ENCODE peak calls at places on chromosomes 6 and 20, in four cellular contexts. Q is mucosa of descending colon, C is choroid plexus epithelial cell, T is MM.1S. R is an unnamed sample.

GRCh38 chr6:156017838-156018237 is 562.2 kb upstream of the NOX3 start:
- DNase-seq in Q (no peak), C (no peak), T (no peak), R (peak)

GRCh38 chr20:47379433-47380150 is 23.1 kb upstream of the ZMYND8 start:
- DNase-seq in Q (no peak), C (peak), T (no peak), R (peak)

GRCh38 chr20:48339147-48339985 is 488.4 kb downstream of the PREX1 start:
- DNase-seq in Q (no peak), C (peak), T (no peak), R (peak)

GRCh38 chr6:2731281-2731909 is 19.3 kb downstream of the MYLK4 start:
- DNase-seq in Q (no peak), C (no peak), T (no peak), R (no peak)

GRCh38 chr6:43838276-43839036 is 68.4 kb downstream of the VEGFA start:
- DNase-seq in Q (no peak), C (peak), T (peak), R (peak)

GRCh38 chr6:21769405-21769851 is 175.9 kb downstream of the SOX4 start:
- DNase-seq in Q (no peak), C (peak), T (no peak), R (peak)

GRCh38 chr6:2376429-2377355 is 131.3 kb upstream of the GMDS start:
- DNase-seq in Q (no peak), C (no peak), T (no peak), R (peak)

GRCh38 chr6:134073156-134073555 is 20.7 kb upstream of the SLC2A12 start:
- DNase-seq in Q (no peak), C (no peak), T (no peak), R (no peak)

GRCh38 chr6:152161501-152161900 is 354.0 kb downstream of the ESR1 start:
- DNase-seq in Q (no peak), C (peak), T (no peak), R (peak)

GRCh38 chr20:19260412-19261090 is 48.1 kb downstream of the SLC24A3 start:
- DNase-seq in Q (no peak), C (no peak), T (peak), R (peak)

GRCh38 chr20:982754-983153 is 19.4 kb downstream of the RSPO4 start:
- DNase-seq in Q (no peak), C (no peak), T (no peak), R (no peak)

GRCh38 chr6:19317587-19317986 is 519.6 kb upstream of the ID4 start:
- DNase-seq in Q (no peak), C (no peak), T (no peak), R (no peak)

GRCh38 chr6:155583997-155584396 is 128.4 kb upstream of the NOX3 start:
- DNase-seq in Q (no peak), C (no peak), T (no peak), R (no peak)

GRCh38 chr6:52514514-52514913 is 62.3 kb downstream of the TRAM2 start:
- DNase-seq in Q (no peak), C (peak), T (no peak), R (peak)

GRCh38 chr6:15132854-15133670 is 112.8 kb upstream of the JARID2 start:
- DNase-seq in Q (no peak), C (peak), T (no peak), R (peak)

GRCh38 chr6:36771145-36771544 is 68.1 kb downstream of the CPNE5 start:
- DNase-seq in Q (no peak), C (no peak), T (no peak), R (no peak)

GRCh38 chr6:12963566-12963965 is 247.0 kb downstream of the PHACTR1 start:
- DNase-seq in Q (no peak), C (no peak), T (no peak), R (no peak)

GRCh38 chr6:130535242-130535641 is 169.4 kb downstream of the TMEM200A start:
- DNase-seq in Q (no peak), C (no peak), T (no peak), R (no peak)

GRCh38 chr20:59297641-59298040 is 2.8 kb upstream of the EDN3 start:
- DNase-seq in Q (no peak), C (no peak), T (no peak), R (no peak)

GRCh38 chr6:46290435-46290834 is 119.7 kb upstream of the ENPP5 start:
- DNase-seq in Q (no peak), C (no peak), T (no peak), R (no peak)

GRCh38 chr6:131103869-131104268 is 31.4 kb upstream of the AKAP7 start:
- DNase-seq in Q (no peak), C (no peak), T (no peak), R (no peak)

GRCh38 chr6:71124340-71124739 is 164.3 kb upstream of the OGFRL1 start:
- DNase-seq in Q (no peak), C (peak), T (no peak), R (no peak)

GRCh38 chr6:10690651-10691445 is 3.6 kb downstream of the C6orf52 start:
- DNase-seq in Q (no peak), C (no peak), T (no peak), R (no peak)

GRCh38 chr6:161654209-161654608 is 380.3 kb upstream of the AGPAT4 start:
- DNase-seq in Q (no peak), C (no peak), T (no peak), R (no peak)

GRCh38 chr6:51398793-51399192 is 580.1 kb downstream of the TFAP2B start:
- DNase-seq in Q (no peak), C (no peak), T (peak), R (no peak)

GRCh38 chr6:3165631-3166534 is 8.5 kb upstream of the TUBB2A start:
- DNase-seq in Q (no peak), C (peak), T (no peak), R (peak)

GRCh38 chr6:53956068-53956711 is 155.1 kb upstream of the MLIP start:
- DNase-seq in Q (no peak), C (peak), T (peak), R (peak)

GRCh38 chr6:125546827-125547226 is 202.6 kb upstream of the HEY2 start:
- DNase-seq in Q (no peak), C (peak), T (no peak), R (peak)

GRCh38 chr6:159727717-159728440 is 573 bp downstream of the WTAP start:
- DNase-seq in Q (no peak), C (peak), T (peak), R (peak)

GRCh38 chr20:11755071-11755881 is 162.4 kb upstream of the BTBD3 start:
- DNase-seq in Q (no peak), C (no peak), T (no peak), R (peak)

GRCh38 chr20:47432251-47433210 is 69.2 kb upstream of the NCOA3 start:
- DNase-seq in Q (no peak), C (no peak), T (no peak), R (peak)

GRCh38 chr6:52213127-52213526 is 27.0 kb downstream of the IL17A start:
- DNase-seq in Q (no peak), C (no peak), T (peak), R (no peak)

GRCh38 chr6:170553686-170554085 is 483 bp upstream of the TBP start:
- DNase-seq in Q (no peak), C (peak), T (peak), R (peak)

DNA sequence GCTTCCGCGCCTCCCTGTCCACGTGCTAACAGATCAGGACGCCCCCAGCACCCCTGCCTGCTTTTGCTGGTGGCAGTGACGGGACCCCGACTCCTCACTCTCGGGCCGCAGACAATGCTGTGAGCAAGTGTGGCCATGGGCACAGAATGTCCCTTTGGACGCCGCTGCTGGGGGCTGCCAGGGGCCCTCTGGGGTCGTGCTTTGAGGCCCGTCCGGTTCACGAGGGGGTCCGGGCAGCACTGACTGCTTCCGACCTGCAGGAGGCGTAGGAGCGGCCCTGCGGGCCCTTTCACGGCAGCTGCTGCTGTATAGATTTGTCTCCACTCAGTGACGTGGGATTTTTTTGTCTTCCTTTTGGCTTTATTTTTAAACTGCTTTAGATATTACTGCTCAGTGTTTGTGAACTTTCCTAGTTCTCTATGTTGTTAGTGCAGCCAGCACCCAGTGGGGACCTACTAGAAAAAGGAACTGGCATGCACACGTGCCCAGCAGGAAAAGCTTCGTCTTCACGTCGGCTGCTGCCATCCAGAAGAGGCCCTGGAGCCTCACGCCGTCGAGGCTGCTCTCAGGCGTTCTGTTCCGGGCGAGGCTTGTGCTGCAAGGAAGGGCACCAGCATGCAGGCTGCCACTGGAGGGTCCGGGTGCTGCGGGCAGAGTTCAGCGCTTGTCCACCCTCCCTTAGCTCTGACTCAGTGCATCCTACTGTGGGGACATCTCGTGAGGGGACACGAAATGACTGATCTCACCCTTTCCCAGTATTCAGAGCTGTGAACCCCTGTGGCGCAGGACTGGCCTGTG is 21.7 kb downstream of the UCKL1 start:
- DNase-seq in Q (no peak), C (peak), T (no peak), R (no peak)
- TF ChIP-seq CTCF in Q (no peak), C (peak), T (no peak), R (peak)

GRCh38 chr6:141482773-141483172 is 650.0 kb upstream of the GJE1 start:
- DNase-seq in Q (no peak), C (peak), T (no peak), R (peak)
- H3K4me3 ChIP-seq in Q (no peak), C (no peak), T (peak), R (no peak)

GRCh38 chr20:7155794-7156193 is 388.3 kb downstream of the BMP2 start:
- DNase-seq in Q (no peak), C (no peak), T (no peak), R (peak)

GRCh38 chr20:7159903-7160302 is 392.4 kb downstream of the BMP2 start:
- DNase-seq in Q (no peak), C (peak), T (no peak), R (no peak)

GRCh38 chr20:7161690-7162089 is 394.2 kb downstream of the BMP2 start:
- DNase-seq in Q (no peak), C (peak), T (no peak), R (no peak)
- TF ChIP-seq CTCF in Q (no peak), C (peak), T (peak), R (peak)

GRCh38 chr20:21099653-21100589 is 6.2 kb downstream of the LINC00237 start:
- DNase-seq in Q (peak), C (no peak), T (peak), R (no peak)

GRCh38 chr20:21100590-21101452 is 5.3 kb downstream of the LINC00237 start:
- DNase-seq in Q (no peak), C (no peak), T (no peak), R (no peak)

GRCh38 chr20:21102252-21102609 is 3.9 kb downstream of the LINC00237 start:
- DNase-seq in Q (no peak), C (no peak), T (no peak), R (no peak)

GRCh38 chr20:21101453-21102251 is 4.5 kb downstream of the LINC00237 start:
- DNase-seq in Q (no peak), C (no peak), T (no peak), R (no peak)

DNA sequence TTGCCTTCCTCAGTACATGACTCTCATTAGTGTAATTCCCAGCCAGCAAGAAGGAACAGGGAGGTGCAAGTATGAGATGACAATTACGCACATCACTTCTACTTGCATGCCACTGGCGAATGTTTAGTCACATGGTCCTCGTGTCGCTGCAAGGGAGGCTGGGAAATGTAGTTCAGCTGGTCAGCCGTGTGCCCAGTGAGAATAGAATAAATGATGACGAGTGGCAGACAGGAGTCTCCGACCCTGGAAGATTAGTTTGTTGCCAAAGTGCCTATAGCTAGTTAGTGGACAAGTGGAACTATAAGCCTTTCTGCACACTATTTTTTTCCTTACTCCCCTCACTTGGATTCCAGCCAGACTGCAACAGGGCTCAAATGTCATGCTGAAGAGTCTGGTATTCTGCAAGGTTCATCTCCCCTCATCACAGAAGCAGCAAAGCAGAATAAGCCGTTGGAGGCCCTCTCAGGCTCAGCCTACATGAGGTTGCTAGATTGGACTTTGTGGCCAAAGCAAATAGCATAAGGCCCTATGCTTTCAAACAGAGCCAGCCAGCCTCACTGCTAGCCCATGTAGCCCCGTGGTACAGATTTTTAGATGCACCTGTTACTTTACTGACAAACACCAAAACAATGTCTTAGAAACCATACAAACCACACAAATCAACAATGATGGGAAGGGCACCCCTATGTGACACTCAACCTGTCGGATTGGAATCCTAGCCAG is 9.7 kb downstream of the LINC00237 start:
- DNase-seq in Q (no peak), C (peak), T (no peak), R (peak)
- H3K4me3 ChIP-seq in Q (no peak), C (no peak), T (no peak), R (no peak)

DNA sequence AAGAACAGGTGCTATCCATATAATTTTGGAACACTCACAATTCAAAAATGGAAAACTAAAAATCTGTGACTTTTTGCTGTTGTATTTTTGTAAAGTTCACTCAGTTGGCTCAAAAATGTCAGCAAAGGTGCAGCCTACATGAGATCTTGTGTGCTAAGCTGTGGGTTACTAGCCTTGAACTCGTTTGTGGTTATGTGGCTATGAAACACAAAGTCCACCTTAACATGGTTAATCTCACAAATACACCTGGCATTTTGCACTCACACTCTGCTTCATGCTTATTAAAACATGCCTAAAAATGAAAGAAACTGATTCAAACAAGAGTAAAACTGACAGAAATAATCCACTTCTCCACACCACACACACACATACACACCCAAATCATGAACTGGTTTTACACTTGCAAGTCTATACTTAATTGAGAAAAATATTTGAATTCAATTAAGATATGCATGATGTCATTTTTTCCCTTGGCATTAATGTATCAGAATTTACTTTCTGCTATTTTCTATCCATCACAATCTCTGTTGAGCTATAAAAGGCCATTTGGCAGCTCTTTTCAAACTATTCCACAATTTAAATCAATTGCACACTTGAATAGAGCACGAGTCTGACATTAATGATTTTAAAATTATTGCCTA is 22.9 kb upstream of the TMEM30A start:
- DNase-seq in Q (no peak), C (no peak), T (peak), R (no peak)
- TF ChIP-seq CTCF in Q (no peak), C (no peak), T (no peak), R (no peak)

GRCh38 chr20:63061051-63061531 is 54.3 kb upstream of the BHLHE23 start:
- DNase-seq in Q (peak), C (no peak), T (no peak), R (no peak)

GRCh38 chr20:63060057-63060991 is 53.6 kb upstream of the BHLHE23 start:
- DNase-seq in Q (peak), C (peak), T (no peak), R (peak)

GRCh38 chr20:63064310-63064709 is 57.5 kb upstream of the BHLHE23 start:
- DNase-seq in Q (peak), C (no peak), T (peak), R (no peak)

GRCh38 chr20:63061701-63062100 is 54.9 kb upstream of the BHLHE23 start:
- DNase-seq in Q (no peak), C (no peak), T (no peak), R (no peak)

GRCh38 chr20:63062188-63063140 is 55.7 kb upstream of the BHLHE23 start:
- DNase-seq in Q (no peak), C (no peak), T (no peak), R (no peak)
- H3K4me3 ChIP-seq in Q (no peak), C (no peak), T (no peak), R (no peak)

GRCh38 chr6:84762941-84763396 is 1.4 kb downstream of the TBX18 start:
- DNase-seq in Q (peak), C (no peak), T (no peak), R (no peak)

GRCh38 chr6:84766118-84766683 is 1.8 kb upstream of the TBX18 start:
- DNase-seq in Q (no peak), C (peak), T (no peak), R (no peak)

GRCh38 chr6:84764332-84765049 is at the start of gene TBX18:
- DNase-seq in Q (peak), C (peak), T (no peak), R (peak)

GRCh38 chr6:84763397-84764331 is 734 bp downstream of the TBX18 start:
- DNase-seq in Q (peak), C (peak), T (no peak), R (peak)

DNA sequence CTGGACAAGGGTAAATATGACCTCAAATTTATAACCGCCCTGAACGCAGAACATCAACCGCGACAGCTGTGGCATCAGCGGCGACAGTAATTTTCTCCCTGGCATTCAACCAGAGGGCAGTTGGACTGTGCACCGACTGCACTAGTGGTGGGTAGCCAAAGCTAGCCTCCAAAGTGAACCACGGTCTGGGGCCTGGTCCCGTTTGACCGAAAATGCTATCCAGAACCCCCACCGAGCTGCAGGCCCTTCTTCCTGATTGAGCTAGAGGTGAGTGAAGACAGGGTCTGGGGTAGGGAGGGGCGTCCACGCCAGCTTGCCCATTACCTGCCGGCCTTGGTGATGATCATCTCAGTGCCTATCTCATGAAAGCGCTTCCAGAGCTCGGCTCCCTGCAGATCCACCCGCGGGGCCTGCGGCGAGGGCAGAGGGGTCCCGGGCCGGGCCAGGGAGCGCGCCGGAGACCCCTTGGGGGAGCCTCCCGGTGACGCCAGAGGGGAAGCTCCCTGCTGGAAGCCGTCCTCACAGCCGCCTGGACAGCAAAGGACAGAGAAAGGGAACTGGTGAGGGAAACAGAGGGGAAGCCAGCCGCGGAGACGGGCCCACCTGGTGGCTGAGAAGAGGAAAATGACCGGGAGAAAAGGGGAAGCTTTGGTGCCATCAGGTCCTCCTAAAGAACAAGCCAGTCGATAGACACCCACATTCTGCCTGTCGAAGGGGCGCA is 2.0 kb downstream of the TBX18 start:
- DNase-seq in Q (peak), C (peak), T (no peak), R (peak)
- TF ChIP-seq CTCF in Q (no peak), C (peak), T (no peak), R (peak)

GRCh38 chr20:23084282-23084844 is 1.8 kb downstream of the CD93 start:
- DNase-seq in Q (no peak), C (no peak), T (no peak), R (no peak)
- H3K4me3 ChIP-seq in Q (no peak), C (no peak), T (no peak), R (no peak)